ENCODE peak calls at places on chromosomes 1 and 21, in seven cellular contexts. T, P, C, G, H, X and U are unnamed samples.

GRCh38 chr1:177571485-177572076 is 398.3 kb downstream of the SEC16B start:
- DNase-seq in T (no peak), P (no peak), C (no peak), G (no peak), H (no peak), X (no peak), U (no peak)

GRCh38 chr1:17122449-17123194 is 3.4 kb upstream of the PADI2 start:
- DNase-seq in T (no peak), P (peak; percentile 36), C (peak; percentile 81), G (no peak), H (no peak), X (no peak), U (no peak)

GRCh38 chr21:28283652-28284490 is 708.8 kb downstream of the LTN1 start:
- DNase-seq in T (no peak), P (no peak), C (no peak), G (peak; percentile 34), H (no peak), X (no peak), U (no peak)

GRCh38 chr1:111225717-111226400 is 1.7 kb upstream of the CHI3L2 start:
- DNase-seq in T (no peak), P (no peak), C (no peak), G (no peak), H (no peak), X (no peak), U (no peak)

GRCh38 chr1:227947678-227948492 is at the start of gene WNT9A:
- DNase-seq in T (peak; percentile 79), P (peak; percentile 33), C (peak; percentile 73), G (peak; percentile 91), H (no peak), X (peak; percentile 66), U (peak; percentile 68)

GRCh38 chr21:35696644-35697043 is 363.7 kb downstream of the SETD4 start:
- DNase-seq in T (peak; percentile 21), P (no peak), C (no peak), G (no peak), H (no peak), X (no peak), U (no peak)

GRCh38 chr1:159900086-159900680 is at the start of gene CFAP45:
- DNase-seq in T (peak; percentile 97), P (peak; percentile 59), C (peak; percentile 82), G (peak; percentile 97), H (no peak), X (peak; percentile 85), U (peak; percentile 90)

GRCh38 chr1:213418268-213419068 is 367.4 kb downstream of the RPS6KC1 start:
- DNase-seq in T (peak; percentile 12), P (no peak), C (no peak), G (no peak), H (no peak), X (no peak), U (no peak)

GRCh38 chr1:9476790-9477463 is 62.3 kb upstream of the SLC25A33 start:
- DNase-seq in T (no peak), P (peak; percentile 24), C (no peak), G (peak; percentile 80), H (no peak), X (no peak), U (no peak)

GRCh38 chr1:174954686-174955669 is 44.8 kb upstream of the CACYBP start:
- DNase-seq in T (no peak), P (no peak), C (no peak), G (no peak), H (no peak), X (no peak), U (no peak)

GRCh38 chr1:53580739-53581475 is 121.7 kb downstream of the DMRTB1 start:
- DNase-seq in T (no peak), P (no peak), C (no peak), G (no peak), H (no peak), X (no peak), U (no peak)

GRCh38 chr1:200907611-200908097 is 13.0 kb downstream of the INAVA start:
- DNase-seq in T (no peak), P (peak; percentile 79), C (no peak), G (peak; percentile 65), H (no peak), X (no peak), U (no peak)

GRCh38 chr1:201170533-201171062 is 16.3 kb upstream of the TMEM9 start:
- DNase-seq in T (peak; percentile 94), P (peak; percentile 92), C (peak; percentile 98), G (peak; percentile 100), H (peak; percentile 88), X (peak; percentile 96), U (peak; percentile 99)

GRCh38 chr1:85240174-85240601 is 19.3 kb downstream of the C1orf52 start:
- DNase-seq in T (peak; percentile 69), P (no peak), C (no peak), G (peak; percentile 51), H (no peak), X (no peak), U (no peak)

GRCh38 chr1:28830814-28831213 is 18.8 kb downstream of the OPRD1 start:
- DNase-seq in T (no peak), P (no peak), C (no peak), G (no peak), H (no peak), X (no peak), U (no peak)

GRCh38 chr1:48023488-48023887 is 26.3 kb upstream of the TRABD2B start:
- DNase-seq in T (no peak), P (no peak), C (no peak), G (no peak), H (no peak), X (no peak), U (no peak)

GRCh38 chr1:50783286-50783685 is 176.8 kb downstream of the FAF1 start:
- DNase-seq in T (no peak), P (no peak), C (peak; percentile 32), G (no peak), H (no peak), X (no peak), U (no peak)

GRCh38 chr1:226995966-226996332 is 55.9 kb downstream of the COQ8A start:
- DNase-seq in T (no peak), P (no peak), C (peak; percentile 24), G (no peak), H (no peak), X (no peak), U (no peak)

GRCh38 chr1:20589331-20590312 is 725 bp downstream of the CDA start:
- DNase-seq in T (no peak), P (no peak), C (peak; percentile 75), G (no peak), H (no peak), X (peak; percentile 71), U (no peak)

GRCh38 chr1:67761054-67761453 is 72.2 kb downstream of the GNG12 start:
- DNase-seq in T (no peak), P (no peak), C (no peak), G (no peak), H (no peak), X (no peak), U (no peak)

GRCh38 chr1:67759692-67760029 is 73.6 kb downstream of the GNG12 start:
- DNase-seq in T (no peak), P (no peak), C (no peak), G (peak; percentile 16), H (no peak), X (no peak), U (no peak)

GRCh38 chr1:67759066-67759465 is 74.1 kb downstream of the GADD45A start:
- DNase-seq in T (no peak), P (no peak), C (no peak), G (no peak), H (no peak), X (no peak), U (no peak)

GRCh38 chr1:67760030-67760821 is 73.0 kb downstream of the GNG12 start:
- DNase-seq in T (peak; percentile 78), P (peak; percentile 62), C (peak; percentile 62), G (peak; percentile 85), H (peak; percentile 57), X (peak; percentile 61), U (peak; percentile 49)

DNA sequence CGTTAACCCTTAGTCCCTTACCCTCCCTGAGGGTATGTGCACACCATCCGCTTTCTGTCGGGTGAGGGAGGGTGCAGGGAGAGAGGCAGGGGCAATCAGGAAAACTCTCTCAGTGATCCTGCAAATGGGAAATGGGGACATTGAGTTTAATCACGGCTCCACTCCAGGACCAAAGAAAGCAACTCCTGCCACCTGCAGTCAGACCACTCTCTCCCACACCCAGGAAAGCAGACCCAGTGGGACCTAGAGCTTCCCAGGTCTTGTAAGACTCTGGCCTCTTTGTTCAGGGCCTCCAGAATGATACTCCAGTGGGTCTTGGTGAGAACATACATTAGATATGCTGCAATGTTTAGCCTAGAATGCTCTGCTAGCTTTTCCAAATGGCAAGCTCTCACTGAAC is 71.5 kb downstream of the GNG12 start:
- DNase-seq in T (no peak), P (no peak), C (no peak), G (no peak), H (no peak), X (no peak), U (no peak)
- H3K4me3 ChIP-seq in T (no peak overlapping the region), P (no peak overlapping the region), C (no peak overlapping the region), G (no peak overlapping the region), H (no peak overlapping the region), X (no peak overlapping the region), U (no peak overlapping the region)

DNA sequence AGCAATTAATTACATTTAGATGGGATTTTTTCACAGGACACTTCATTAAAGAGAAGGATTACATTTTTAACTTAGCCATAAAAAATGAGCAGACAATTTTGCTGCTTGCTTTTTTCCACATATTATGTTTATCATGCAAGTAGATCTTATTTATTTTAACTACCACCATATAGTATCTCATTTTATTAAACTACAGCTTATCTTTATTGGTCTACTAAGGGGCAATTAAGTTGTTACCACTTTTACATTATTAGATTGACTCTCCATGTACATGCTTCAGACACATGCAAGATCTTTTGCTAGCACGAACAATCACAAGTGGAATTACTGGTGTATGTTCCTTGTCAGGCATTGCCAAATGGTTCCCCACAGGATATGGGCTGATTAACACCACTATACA is 99.8 kb upstream of the NFIA start:
- DNase-seq in T (no peak), P (no peak), C (no peak), G (no peak), H (no peak), X (no peak), U (no peak)
- H3K27ac ChIP-seq in T (no peak overlapping the region), P (no peak overlapping the region), C (no peak overlapping the region), G (no peak overlapping the region), H (no peak overlapping the region), X (peak overlapping the region; percentile 85), U (no peak overlapping the region)

DNA sequence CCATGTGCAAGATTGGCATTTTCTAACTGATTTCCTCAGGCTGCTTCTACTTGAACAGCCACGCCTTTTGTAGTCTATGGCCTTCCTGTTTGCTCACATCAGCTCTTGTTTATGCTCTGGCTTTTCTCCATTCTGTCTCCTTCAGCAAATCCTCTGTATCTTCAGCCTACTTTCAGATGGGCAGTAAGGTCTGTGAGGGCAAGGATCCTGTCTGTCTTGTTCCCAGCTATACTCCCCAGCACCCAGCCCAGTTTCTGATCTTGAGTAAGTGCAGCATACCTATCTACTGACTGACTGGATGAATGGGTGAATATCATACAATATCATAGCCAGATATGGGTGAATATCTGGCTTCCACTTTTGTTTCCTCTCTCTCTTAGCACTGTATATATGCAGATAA is 438.1 kb downstream of the LMO4 start:
- DNase-seq in T (no peak), P (peak; percentile 33), C (no peak), G (peak; percentile 44), H (no peak), X (no peak), U (no peak)
- TF ChIP-seq CTCF in T (no peak), P (no peak), C (no peak), G (no peak), H (no peak), X (no peak), U (no peak)

DNA sequence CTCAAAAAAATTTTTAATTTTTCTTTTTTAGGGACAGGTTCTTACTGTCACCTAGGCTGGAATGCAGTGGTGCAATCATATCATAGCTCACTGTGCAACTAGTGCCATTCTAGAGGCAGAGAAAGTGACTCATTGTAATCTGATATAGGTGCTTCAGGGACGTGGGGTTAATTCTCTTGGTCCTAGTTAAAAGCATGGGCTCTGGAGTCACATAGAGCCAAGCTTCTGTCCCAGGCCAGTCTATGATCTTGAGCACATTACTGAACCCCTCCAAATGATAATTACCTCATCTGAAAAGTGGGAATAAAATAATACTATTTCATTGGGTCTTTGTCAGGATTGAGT is 1.1 kb upstream of the ADIPOR1 start:
- DNase-seq in T (no peak), P (peak; percentile 37), C (no peak), G (peak; percentile 94), H (no peak), X (no peak), U (no peak)
- H3K4me3 ChIP-seq in T (no peak overlapping the region), P (no peak overlapping the region), C (peak overlapping the region; percentile 97), G (peak overlapping the region; percentile 96), H (no peak overlapping the region), X (no peak overlapping the region), U (no peak overlapping the region)